ENCODE peak calls at places on chromosomes 16 and 17, in seven cellular contexts. I is AG10803; Y is WTC11; B is Calu3; P is mesothelial cell of epicardium; J is CD8-positive, alpha-beta T cell; L is lower leg skin. C is an unnamed sample.

GRCh38 chr17:17403899-17404576 is 72.8 kb upstream of the MED9 start:
- DNase-seq in L (no peak), B (no peak), P (no peak), Y (no peak), J (peak), I (no peak), C (peak)

GRCh38 chr16:23424292-23424958 is 28.6 kb downstream of the COG7 start:
- DNase-seq in P (no peak), Y (no peak), I (no peak), L (peak), J (no peak), B (no peak), C (no peak)

GRCh38 chr17:77531002-77531401 is 390.2 kb downstream of the SEC14L1 start:
- DNase-seq in B (no peak), Y (no peak), I (no peak), L (no peak), P (no peak), J (no peak), C (no peak)

GRCh38 chr16:73125860-73126259 is 77.9 kb upstream of the ZFHX3 start:
- DNase-seq in Y (no peak), P (no peak), J (no peak), B (peak), I (peak), L (no peak), C (no peak)

GRCh38 chr17:34314279-34314678 is 5.0 kb upstream of the CCL8 start:
- DNase-seq in I (peak), L (no peak), Y (no peak), P (no peak), J (no peak), B (no peak), C (no peak)

GRCh38 chr16:569445-570254 is at the start of gene PIGQ:
- DNase-seq in L (peak), P (peak), I (peak), B (peak), Y (peak), J (peak), C (peak)

GRCh38 chr17:10605221-10605783 is 51.8 kb downstream of the MYH3 start:
- DNase-seq in P (no peak), B (no peak), J (no peak), L (no peak), I (no peak), Y (no peak), C (no peak)

GRCh38 chr17:79117905-79118487 is 43.4 kb downstream of the ENGASE start:
- DNase-seq in P (no peak), J (no peak), L (no peak), Y (no peak), B (no peak), I (no peak), C (no peak)

GRCh38 chr16:70576431-70577255 is 53.0 kb downstream of the SF3B3 start:
- DNase-seq in Y (no peak), J (no peak), I (peak), P (no peak), B (no peak), L (peak), C (no peak)

GRCh38 chr17:67132366-67132765 is 88.0 kb downstream of the CACNG1 start:
- DNase-seq in P (no peak), Y (no peak), I (no peak), L (no peak), B (no peak), J (no peak), C (no peak)

GRCh38 chr17:81926451-81927144 is 937 bp downstream of the MAFG start:
- DNase-seq in B (peak), J (no peak), Y (peak), L (peak), I (peak), P (peak), C (peak)

GRCh38 chr17:37510056-37510455 is 20.4 kb downstream of the DUSP14 start:
- DNase-seq in Y (no peak), L (no peak), J (no peak), I (no peak), P (no peak), B (no peak), C (no peak)

GRCh38 chr17:3026856-3027751 is 36.3 kb downstream of the OR1D5 start:
- DNase-seq in J (no peak), L (peak), B (no peak), P (no peak), I (no peak), Y (no peak), C (peak)

GRCh38 chr16:82425661-82426060 is 201.1 kb upstream of the CDH13 start:
- DNase-seq in I (no peak), L (no peak), J (no peak), Y (no peak), P (no peak), B (no peak), C (no peak)

GRCh38 chr17:58960068-58960467 is 146.6 kb downstream of the TRIM37 start:
- DNase-seq in Y (no peak), P (no peak), B (peak), J (no peak), I (peak), L (no peak), C (no peak)

GRCh38 chr17:2398655-2399571 is 1.9 kb downstream of the MNT start:
- DNase-seq in B (peak), P (peak), Y (peak), J (no peak), I (peak), L (no peak), C (peak)

GRCh38 chr17:3157218-3157617 is 29.9 kb upstream of the OR1G1 start:
- DNase-seq in I (no peak), B (no peak), L (no peak), Y (no peak), J (no peak), P (no peak), C (no peak)

GRCh38 chr17:66304304-66305174 is 2.1 kb downstream of the PRKCA start:
- DNase-seq in Y (peak), P (no peak), J (no peak), B (peak), I (no peak), L (no peak), C (no peak)

GRCh38 chr16:81574168-81574567 is 129.6 kb downstream of the CMIP start:
- DNase-seq in B (no peak), P (no peak), I (no peak), L (no peak), Y (no peak), J (no peak), C (no peak)

GRCh38 chr17:60305141-60305540 is 86.8 kb downstream of the USP32 start:
- DNase-seq in L (no peak), P (no peak), Y (no peak), J (no peak), I (no peak), B (peak), C (no peak)

GRCh38 chr17:2952174-2952845 is 111.1 kb downstream of the OR1D5 start:
- DNase-seq in J (no peak), I (no peak), P (no peak), L (no peak), B (no peak), Y (no peak), C (no peak)

GRCh38 chr17:43559161-43559816 is 13.1 kb upstream of the ETV4 start:
- DNase-seq in Y (no peak), L (no peak), B (no peak), P (no peak), I (peak), J (no peak), C (no peak)

GRCh38 chr16:30787613-30788378 is 791 bp upstream of the ZNF629 start:
- DNase-seq in L (no peak), B (no peak), P (no peak), J (no peak), I (no peak), Y (no peak), C (no peak)

GRCh38 chr17:50348522-50349240 is 2.8 kb downstream of the XYLT2 start:
- DNase-seq in B (no peak), P (no peak), L (peak), Y (no peak), I (peak), J (no peak), C (no peak)

GRCh38 chr17:1229891-1230571 is 40.2 kb upstream of the BHLHA9 start:
- DNase-seq in Y (no peak), P (no peak), B (no peak), I (no peak), L (no peak), J (no peak), C (no peak)

GRCh38 chr17:80431246-80432195 is 16.6 kb downstream of the ENDOV start:
- DNase-seq in B (no peak), Y (no peak), L (no peak), J (no peak), I (no peak), P (no peak), C (no peak)

GRCh38 chr17:352421-353212 is at the start of gene RPH3AL:
- DNase-seq in J (no peak), B (peak), Y (no peak), L (peak), P (no peak), I (peak), C (no peak)

GRCh38 chr17:82372591-82373452 is 1.3 kb downstream of the UTS2R start:
- DNase-seq in J (no peak), L (no peak), P (no peak), B (no peak), Y (no peak), I (no peak), C (no peak)

GRCh38 chr17:39939588-39940419 is 12.3 kb downstream of the LRRC3C start:
- DNase-seq in Y (no peak), L (no peak), J (no peak), B (peak), I (peak), P (no peak), C (no peak)

GRCh38 chr16:55643161-55643970 is 12.4 kb upstream of the SLC6A2 start:
- DNase-seq in I (no peak), B (no peak), P (no peak), Y (no peak), L (peak), J (no peak), C (no peak)

GRCh38 chr16:87053016-87053982 is 263.9 kb downstream of the C16orf95 start:
- DNase-seq in B (no peak), P (no peak), J (no peak), L (no peak), I (no peak), Y (peak), C (no peak)
- TF ChIP-seq CTCF in B (no peak), P (no peak), J (no peak), L (no peak), I (no peak), Y (peak), C (no peak)

GRCh38 chr17:4897198-4897657 is 2.1 kb upstream of the C17orf107 start:
- DNase-seq in L (no peak), P (no peak), J (no peak), Y (no peak), B (no peak), I (no peak), C (no peak)

GRCh38 chr17:4893721-4894560 is 5.4 kb upstream of the C17orf107 start:
- DNase-seq in I (no peak), B (no peak), P (no peak), L (no peak), J (no peak), Y (no peak), C (no peak)

GRCh38 chr17:4896332-4897197 is 2.8 kb upstream of the C17orf107 start:
- DNase-seq in B (no peak), J (no peak), I (no peak), Y (no peak), P (no peak), L (no peak), C (no peak)

GRCh38 chr17:4895121-4895520 is 4.2 kb upstream of the C17orf107 start:
- DNase-seq in Y (no peak), I (no peak), B (no peak), L (no peak), P (no peak), J (no peak), C (no peak)

GRCh38 chr17:4895676-4896331 is 3.5 kb upstream of the C17orf107 start:
- DNase-seq in Y (peak), B (no peak), J (no peak), I (no peak), P (no peak), L (no peak), C (no peak)
- TF ChIP-seq CTCF in Y (no peak), B (no peak), J (no peak), I (peak), P (no peak), L (no peak), C (no peak)

GRCh38 chr17:73342549-73343167 is 30.9 kb upstream of the CDC42EP4 start:
- DNase-seq in I (peak), J (no peak), B (peak), L (no peak), Y (peak), P (no peak), C (no peak)
- TF ChIP-seq CTCF in I (peak), J (no peak), B (no peak), L (no peak), Y (no peak), P (no peak), C (no peak)

GRCh38 chr16:84396537-84397008 is 28.2 kb downstream of the ATP2C2 start:
- DNase-seq in P (no peak), J (no peak), Y (no peak), I (no peak), B (peak), L (no peak), C (no peak)

GRCh38 chr16:84391151-84391873 is 23.0 kb downstream of the ATP2C2 start:
- DNase-seq in Y (no peak), P (no peak), J (no peak), B (no peak), I (peak), L (no peak), C (no peak)

DNA sequence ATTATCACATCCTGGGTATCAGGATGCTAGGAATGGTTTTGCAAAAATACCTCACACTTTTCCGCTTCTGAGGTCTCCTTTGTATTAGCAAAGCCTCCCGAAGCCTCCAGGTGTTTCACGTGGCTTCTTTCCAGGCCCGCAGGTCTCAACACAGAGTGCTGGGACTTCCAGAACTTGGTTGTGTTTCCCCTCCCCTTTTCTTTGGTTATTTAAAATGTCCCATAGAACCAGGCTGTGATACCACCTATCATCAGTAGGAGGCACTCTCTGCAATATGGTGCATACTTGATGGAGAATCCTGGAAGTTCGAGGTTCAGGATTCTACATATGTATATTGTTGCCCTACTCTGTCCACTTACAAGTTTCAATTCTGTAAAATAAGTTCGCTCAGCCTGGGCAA is 28.8 kb downstream of the ATP2C2 start:
- DNase-seq in P (no peak), I (no peak), Y (no peak), J (no peak), B (no peak), L (no peak), C (no peak)
- TF ChIP-seq CTCF in P (peak), I (peak), Y (peak), J (no peak), B (peak), L (no peak), C (no peak)

GRCh38 chr16:57092786-57093301 is 461 bp downstream of the CPNE2 start:
- DNase-seq in I (no peak), J (peak), P (peak), Y (peak), L (peak), B (peak), C (no peak)
- TF ChIP-seq CTCF in I (peak), J (peak), P (peak), Y (peak), L (no peak), B (peak), C (peak)

DNA sequence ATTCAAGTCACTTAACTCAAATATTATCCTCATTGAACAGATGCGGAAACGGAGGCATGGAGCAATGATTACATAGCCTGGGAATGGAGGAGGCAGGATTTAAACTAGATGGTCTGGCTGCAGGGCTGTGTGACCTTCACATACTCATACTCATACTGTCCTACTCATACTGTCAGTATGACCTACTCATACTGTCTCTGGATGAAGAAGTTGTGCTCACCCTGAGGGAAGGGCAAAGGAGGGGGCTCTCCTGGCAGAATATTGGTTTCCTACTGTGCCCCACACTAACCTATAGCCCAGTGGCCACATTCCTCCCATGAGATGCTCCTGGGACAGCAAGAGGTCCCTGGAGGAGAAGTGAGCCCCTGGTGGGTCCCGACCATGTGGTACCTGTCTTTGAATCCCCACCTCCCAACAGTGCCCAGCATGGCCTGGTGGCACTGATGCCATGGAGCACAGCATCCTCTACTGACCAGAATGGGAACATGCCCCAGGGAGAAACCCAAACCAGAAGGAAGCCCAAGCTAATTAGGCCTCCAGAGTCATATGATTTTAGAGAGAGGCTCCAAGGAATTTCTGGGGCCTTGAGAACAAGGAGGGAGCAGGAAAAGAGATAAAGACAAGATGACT is 197.3 kb upstream of the SDK2 start:
- DNase-seq in Y (peak), B (peak), I (no peak), J (no peak), L (no peak), P (no peak), C (no peak)
- TF ChIP-seq CTCF in Y (peak), B (no peak), I (peak), J (peak), L (no peak), P (no peak), C (peak)

GRCh38 chr16:49056546-49056945 is 225.1 kb downstream of the CBLN1 start:
- DNase-seq in Y (no peak), P (no peak), B (no peak), I (no peak), L (no peak), J (no peak), C (no peak)
- TF ChIP-seq CTCF in Y (no peak), P (no peak), B (no peak), I (no peak), L (no peak), J (no peak), C (no peak)

C was measured in natural killer cell.